ENCODE peak calls at places on chromosome 15, in five cellular contexts. Q, C, Y, M and W are unnamed samples.

GRCh38 chr15:52196891-52197290 is 5.7 kb upstream of the GNB5 start:
- DNase-seq in Y (no peak), C (no peak), Q (no peak), M (peak; percentile 60), W (no peak)

GRCh38 chr15:98568382-98569017 is 79.8 kb upstream of the IGF1R start:
- DNase-seq in Q (no peak), C (no peak), M (no peak), Y (no peak), W (no peak)

GRCh38 chr15:28990390-28990789 is 104.6 kb downstream of the APBA2 start:
- DNase-seq in Y (no peak), M (no peak), Q (no peak), C (no peak), W (no peak)

GRCh38 chr15:70575251-70576227 is 187.8 kb downstream of the UACA start:
- DNase-seq in Q (no peak), C (no peak), Y (no peak), M (no peak), W (no peak)

GRCh38 chr15:68386587-68387287 is 45.2 kb downstream of the ITGA11 start:
- DNase-seq in C (no peak), Y (no peak), Q (no peak), M (no peak), W (no peak)

GRCh38 chr15:71069693-71070092 is 45.6 kb upstream of the THSD4 start:
- DNase-seq in Y (no peak), Q (no peak), M (no peak), C (no peak), W (no peak)

GRCh38 chr15:52857937-52858336 is 67.8 kb upstream of the ONECUT1 start:
- DNase-seq in Y (no peak), Q (no peak), M (no peak), C (no peak), W (no peak)

GRCh38 chr15:91227062-91227461 is 127.0 kb downstream of the SV2B start:
- DNase-seq in C (no peak), Q (no peak), Y (no peak), M (no peak), W (no peak)

GRCh38 chr15:91857772-91858171 is 4.3 kb downstream of the SLCO3A1 start:
- DNase-seq in Q (no peak), Y (no peak), M (peak; percentile 70), C (no peak), W (no peak)

GRCh38 chr15:80264031-80264430 is 12.0 kb upstream of the CTXND1 start:
- DNase-seq in M (no peak), C (no peak), Y (no peak), Q (no peak), W (no peak)

GRCh38 chr15:90234519-90234988 is 545 bp downstream of the GDPGP1 start:
- DNase-seq in C (no peak), M (no peak), Q (no peak), Y (no peak), W (no peak)

GRCh38 chr15:62453356-62453755 is 288.3 kb upstream of the C2CD4B start:
- DNase-seq in Y (no peak), C (no peak), Q (no peak), M (peak; percentile 6), W (no peak)

GRCh38 chr15:100042558-100042957 is 299.2 kb downstream of the ADAMTS17 start:
- DNase-seq in Q (no peak), C (no peak), M (no peak), Y (no peak), W (no peak)
- TF ChIP-seq CTCF in Q (no peak), C (no peak), M (no peak), Y (no peak), W (no peak)

GRCh38 chr15:59138243-59138642 is 33.3 kb downstream of the CCNB2 start:
- DNase-seq in Q (peak; percentile 20), M (peak; percentile 79), Y (peak; percentile 83), C (no peak), W (no peak)
- TF ChIP-seq CTCF in Q (peak; percentile 54), M (peak; percentile 66), Y (peak; percentile 39), C (peak; percentile 39), W (peak; percentile 27)

DNA sequence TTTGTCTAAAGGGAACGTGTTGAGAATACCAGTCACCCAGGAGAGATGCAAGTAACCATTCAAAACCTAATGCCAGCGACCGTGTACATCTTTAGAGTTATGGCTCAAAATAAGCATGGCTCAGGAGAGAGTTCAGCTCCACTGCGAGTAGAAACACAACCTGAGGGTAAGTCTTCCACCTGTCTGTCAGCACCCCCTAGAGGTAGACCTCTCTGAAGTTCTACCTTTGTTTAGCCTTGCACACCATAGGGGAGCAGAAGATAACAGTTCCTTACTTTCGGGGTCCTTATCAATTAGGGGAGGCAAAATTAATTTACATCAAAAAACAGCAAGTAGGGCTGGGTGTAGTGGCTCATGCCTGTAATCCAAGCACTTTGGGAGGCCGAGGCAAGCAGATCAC is 124.4 kb downstream of the HCN4 start:
- DNase-seq in Y (no peak), C (no peak), M (peak; percentile 31), Q (no peak), W (no peak)
- TF ChIP-seq CTCF in Y (no peak), C (peak; percentile 27), M (peak; percentile 50), Q (peak; percentile 53), W (no peak)

GRCh38 chr15:56886878-56887781 is 31.3 kb upstream of the TCF12 start:
- DNase-seq in Q (peak; percentile 79), Y (peak; percentile 89), C (peak; percentile 96), M (peak; percentile 97), W (peak; percentile 92)
- TF ChIP-seq CTCF in Q (no peak), Y (no peak), C (no peak), M (no peak), W (no peak)

GRCh38 chr15:25947336-25948080 is 84.4 kb upstream of the ATP10A start:
- DNase-seq in Y (peak; percentile 51), Q (peak; percentile 4), C (no peak), M (no peak), W (no peak)
- TF ChIP-seq CTCF in Y (no peak), Q (peak; percentile 57), C (peak; percentile 25), M (peak; percentile 8), W (no peak)

GRCh38 chr15:83559310-83559966 is 94.5 kb upstream of the ADAMTSL3 start:
- DNase-seq in M (peak; percentile 69), C (peak; percentile 67), Y (peak; percentile 72), Q (peak; percentile 64), W (peak; percentile 62)
- TF ChIP-seq CTCF in M (peak; percentile 87), C (peak; percentile 88), Y (peak; percentile 70), Q (peak; percentile 88), W (peak; percentile 92)

GRCh38 chr15:48968066-48968465 is 4.3 kb upstream of the SHC4 start:
- DNase-seq in Q (no peak), C (no peak), M (no peak), Y (no peak), W (no peak)

GRCh38 chr15:48967336-48967735 is 3.6 kb upstream of the SHC4 start:
- DNase-seq in C (no peak), Y (no peak), M (no peak), Q (no peak), W (no peak)

GRCh38 chr15:48964898-48965297 is 1.2 kb upstream of the SHC4 start:
- DNase-seq in Q (no peak), M (no peak), C (no peak), Y (no peak), W (no peak)

GRCh38 chr15:48966595-48967301 is 3.0 kb upstream of the SHC4 start:
- DNase-seq in Y (no peak), Q (no peak), M (peak; percentile 85), C (no peak), W (no peak)

DNA sequence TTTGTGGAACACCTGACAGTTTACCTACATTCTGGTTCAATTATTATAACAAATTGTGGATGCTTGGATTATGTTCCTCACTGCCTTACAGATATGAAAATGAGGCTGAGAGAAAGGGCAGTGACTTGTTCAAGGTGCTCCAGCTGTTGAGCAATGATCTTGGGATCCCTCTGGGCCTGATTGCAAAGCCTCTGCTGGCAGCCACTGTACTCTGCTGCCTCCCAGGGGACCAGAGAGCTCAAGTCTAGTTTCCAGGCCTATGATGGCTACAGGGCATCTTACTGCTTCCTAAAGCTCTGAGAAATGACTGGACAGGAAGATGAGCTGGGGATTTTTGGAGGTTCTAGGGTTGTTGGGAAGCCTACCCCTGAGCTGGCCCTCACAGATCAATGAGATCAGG is 2.3 kb upstream of the SHC4 start:
- DNase-seq in C (no peak), Q (no peak), Y (no peak), M (peak; percentile 82), W (no peak)
- TF ChIP-seq CTCF in C (no peak), Q (no peak), Y (no peak), M (peak; percentile 17), W (no peak)

DNA sequence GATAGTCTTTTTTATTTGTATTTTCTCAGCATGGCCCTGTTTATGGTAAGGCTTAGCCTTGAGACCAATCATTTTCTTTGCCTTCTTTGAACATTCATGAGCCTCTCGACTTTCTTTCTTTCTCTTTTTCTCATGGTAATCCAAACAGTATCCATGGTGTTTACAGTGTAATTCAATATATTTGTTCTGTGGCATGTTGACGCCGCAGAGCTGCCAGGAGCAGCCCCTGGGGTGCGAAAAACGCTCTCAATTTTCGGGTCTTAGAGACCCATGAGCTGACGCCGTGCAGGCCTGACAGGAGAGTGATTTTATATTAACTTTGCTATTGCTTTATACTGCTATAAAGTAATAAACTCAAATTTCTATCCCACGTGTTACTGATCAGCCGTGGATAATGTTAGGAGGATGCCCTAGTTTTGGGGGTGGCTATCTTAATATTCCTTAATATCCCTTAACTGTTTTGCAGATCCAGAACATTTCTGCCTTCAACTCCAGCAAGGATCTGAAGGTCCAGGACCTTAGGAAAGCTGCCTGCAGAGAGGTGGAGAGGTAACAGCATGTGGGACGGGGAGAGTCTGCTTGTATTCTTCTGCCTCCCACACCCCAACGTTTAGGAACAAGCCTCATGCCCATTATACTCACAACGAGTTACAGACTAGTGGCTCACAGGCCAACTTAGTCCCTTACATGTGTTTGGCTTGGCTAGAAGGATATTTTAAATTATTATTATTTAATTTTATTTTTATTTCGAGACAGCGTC is 29.3 kb upstream of the MYO1E start:
- DNase-seq in M (no peak), Y (no peak), Q (no peak), C (no peak), W (no peak)
- TF ChIP-seq CTCF in M (no peak), Y (no peak), Q (no peak), C (no peak), W (no peak)